ENCODE peak calls at places on chromosome 22, in nine cellular contexts. W is body of pancreas; Y is DND-41; Z is CD8-positive, alpha-beta T cell; Q is heart right ventricle; K is left ventricle myocardium inferior; T is A549; J is endodermal cell; P is spleen. C is an unnamed sample. For H3K4me1, the result is how much of the 10 kb centered on the place peaks cover.

GRCh38 chr22:43163241-43163795 is 12.0 kb downstream of the TSPO start:
- DNase-seq in W (no peak), Y (no peak), Z (no peak), Q (no peak), K (no peak), T (no peak), J (no peak), P (no peak), C (no peak)

GRCh38 chr22:18078329-18079041 is 695 bp downstream of the PEX26 start:
- DNase-seq in W (peak), Y (peak), Z (no peak), Q (no peak), K (no peak), T (peak), J (peak), P (peak), C (peak)

GRCh38 chr22:24833881-24834495 is 28.0 kb downstream of the SGSM1 start:
- DNase-seq in W (no peak), Y (no peak), Z (no peak), Q (no peak), K (no peak), T (no peak), J (no peak), P (peak), C (no peak)

GRCh38 chr22:20536590-20537324 is 29.3 kb downstream of the MED15 start:
- DNase-seq in W (no peak), Y (no peak), Z (no peak), Q (peak), K (peak), T (no peak), J (no peak), P (peak), C (peak)

GRCh38 chr22:38755155-38755910 is 465 bp downstream of the SUN2 start:
- DNase-seq in W (peak), Y (peak), Z (peak), Q (peak), K (peak), T (peak), J (peak), P (peak), C (peak)

GRCh38 chr22:40156001-40156516 is 21.7 kb upstream of the TNRC6B start:
- DNase-seq in W (peak), Y (no peak), Z (no peak), Q (no peak), K (no peak), T (peak), J (peak), P (no peak), C (no peak)

GRCh38 chr22:27331526-27332281 is 469.9 kb downstream of the MN1 start:
- DNase-seq in W (peak), Y (no peak), Z (no peak), Q (peak), K (peak), T (peak), J (peak), P (no peak), C (peak)

GRCh38 chr22:25942126-25942988 is 200.4 kb downstream of the MYO18B start:
- DNase-seq in W (no peak), Y (no peak), Z (no peak), Q (peak), K (no peak), T (no peak), J (no peak), P (no peak), C (peak)

GRCh38 chr22:17570851-17571631 is 7.7 kb downstream of the SLC25A18 start:
- DNase-seq in W (peak), Y (no peak), Z (no peak), Q (peak), K (peak), T (no peak), J (peak), P (peak), C (no peak)

GRCh38 chr22:38088723-38089473 is 4.9 kb upstream of the SLC16A8 start:
- DNase-seq in W (no peak), Y (no peak), Z (no peak), Q (no peak), K (peak), T (no peak), J (no peak), P (no peak), C (no peak)

GRCh38 chr22:24948356-24949202 is 2.1 kb upstream of the LHFPL7 start:
- DNase-seq in W (peak), Y (no peak), Z (no peak), Q (no peak), K (no peak), T (no peak), J (peak), P (no peak), C (no peak)

GRCh38 chr22:17237031-17237668 is 17.9 kb upstream of the ADA2 start:
- DNase-seq in W (no peak), Y (peak), Z (peak), Q (no peak), K (no peak), T (no peak), J (no peak), P (no peak), C (no peak)

GRCh38 chr22:42367980-42368378 is 64.2 kb downstream of the NFAM1 start:
- DNase-seq in W (peak), Y (no peak), Z (no peak), Q (no peak), K (peak), T (no peak), J (no peak), P (no peak), C (no peak)

GRCh38 chr22:20131593-20131855 is at the start of gene ZDHHC8:
- DNase-seq in W (peak), Y (peak), Z (peak), Q (no peak), K (peak), T (no peak), J (no peak), P (peak), C (peak)

GRCh38 chr22:37519268-37520195 is at the start of gene CARD10:
- DNase-seq in W (peak), Y (no peak), Z (no peak), Q (peak), K (peak), T (peak), J (peak), P (no peak), C (peak)

GRCh38 chr22:45878901-45879551 is 97.9 kb downstream of the WNT7B start:
- DNase-seq in W (no peak), Y (no peak), Z (no peak), Q (no peak), K (no peak), T (no peak), J (peak), P (peak), C (peak)

GRCh38 chr22:46096051-46096450 is 54.3 kb upstream of the PPARA start:
- DNase-seq in W (no peak), Y (no peak), Z (no peak), Q (no peak), K (no peak), T (no peak), J (no peak), P (no peak), C (no peak)

GRCh38 chr22:20315337-20316216 is 4.3 kb downstream of the DGCR6L start:
- DNase-seq in W (no peak), Y (no peak), Z (peak), Q (no peak), K (no peak), T (no peak), J (peak), P (peak), C (no peak)

GRCh38 chr22:49302150-49302460 is 525.6 kb downstream of the BRD1 start:
- DNase-seq in W (no peak), Y (no peak), Z (no peak), Q (no peak), K (no peak), T (no peak), J (no peak), P (no peak), C (no peak)

GRCh38 chr22:39898997-39899396 is 1.9 kb upstream of the GRAP2 start:
- DNase-seq in W (no peak), Y (no peak), Z (no peak), Q (no peak), K (no peak), T (no peak), J (no peak), P (no peak), C (no peak)

GRCh38 chr22:40819741-40820140 is 595 bp upstream of the SLC25A17 start:
- DNase-seq in W (no peak), Y (no peak), Z (no peak), Q (no peak), K (no peak), T (no peak), J (no peak), P (no peak), C (no peak)

GRCh38 chr22:37457093-37457893 is 28.9 kb downstream of the MFNG start:
- DNase-seq in W (peak), Y (peak), Z (peak), Q (peak), K (peak), T (peak), J (peak), P (peak), C (peak)

GRCh38 chr22:20062043-20062765 is 17.8 kb upstream of the DGCR8 start:
- DNase-seq in W (no peak), Y (no peak), Z (no peak), Q (no peak), K (no peak), T (no peak), J (no peak), P (no peak), C (no peak)

GRCh38 chr22:40951795-40952602 is 821 bp downstream of the RBX1 start:
- DNase-seq in W (no peak), Y (no peak), Z (no peak), Q (no peak), K (no peak), T (no peak), J (no peak), P (no peak), C (no peak)

GRCh38 chr22:48306284-48306683 is 1521.4 kb downstream of the BRD1 start:
- DNase-seq in W (no peak), Y (no peak), Z (peak), Q (no peak), K (no peak), T (no peak), J (no peak), P (no peak), C (no peak)

GRCh38 chr22:20432244-20432686 is 5.4 kb downstream of the SCARF2 start:
- DNase-seq in W (no peak), Y (no peak), Z (no peak), Q (no peak), K (no peak), T (no peak), J (no peak), P (peak), C (no peak)

GRCh38 chr22:49406047-49406650 is 421.5 kb downstream of the BRD1 start:
- DNase-seq in W (no peak), Y (no peak), Z (no peak), Q (no peak), K (no peak), T (no peak), J (no peak), P (no peak), C (no peak)

GRCh38 chr22:27612075-27612474 is 189.5 kb downstream of the MN1 start:
- DNase-seq in W (no peak), Y (no peak), Z (no peak), Q (no peak), K (no peak), T (no peak), J (no peak), P (peak), C (no peak)

GRCh38 chr22:17366830-17367229 is 2.4 kb upstream of the CECR2 start:
- DNase-seq in W (peak), Y (peak), Z (peak), Q (peak), K (peak), T (peak), J (peak), P (peak), C (peak)

GRCh38 chr22:23832226-23833016 is 6.4 kb downstream of the DERL3 start:
- DNase-seq in W (no peak), Y (no peak), Z (no peak), Q (no peak), K (no peak), T (no peak), J (no peak), P (peak), C (no peak)

DNA sequence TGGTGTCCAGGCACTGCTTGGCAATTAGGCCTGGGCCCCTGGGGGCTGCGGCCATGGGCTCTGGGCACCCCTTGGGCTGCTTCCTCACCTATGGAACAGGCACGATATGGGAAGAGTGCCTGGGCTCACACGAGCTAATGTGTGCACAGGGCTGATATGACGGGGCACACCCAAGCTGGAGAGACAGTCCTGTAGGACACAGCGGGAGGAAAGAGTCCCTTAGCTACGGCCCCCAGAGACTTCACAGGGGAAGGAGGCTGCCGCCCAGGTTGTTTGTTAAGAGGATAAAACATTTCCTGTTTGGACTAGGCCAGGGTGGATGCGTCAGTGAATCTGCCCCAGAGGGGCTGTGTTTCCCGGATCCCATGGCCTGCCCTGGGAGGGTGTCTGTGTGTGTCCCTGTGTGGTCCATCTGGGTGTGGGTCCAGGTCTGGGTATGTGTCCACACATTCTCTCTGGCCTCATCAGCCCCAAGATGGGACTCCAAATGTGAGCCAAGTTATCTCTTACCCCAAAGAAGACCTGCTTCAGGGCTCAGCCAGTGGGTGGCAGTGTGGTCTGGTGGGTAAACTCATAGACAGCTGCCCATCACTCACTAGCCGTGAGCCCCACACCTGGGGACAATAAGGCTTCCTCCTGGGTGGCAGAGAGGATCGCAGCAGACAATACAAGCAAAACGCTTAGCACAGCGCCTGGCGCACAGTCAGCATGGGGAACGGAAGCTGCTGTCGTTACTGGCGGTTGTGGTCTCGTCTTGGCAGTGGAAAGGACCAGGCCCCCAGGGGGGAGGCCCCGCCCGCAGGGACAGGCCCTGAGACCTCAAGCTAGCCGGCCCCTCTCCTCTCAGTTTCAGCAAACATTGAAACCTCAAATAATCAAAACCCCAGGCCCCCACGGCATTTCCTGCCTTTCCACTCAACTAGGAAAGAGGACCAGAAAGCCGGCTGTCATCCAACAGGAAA is 3.2 kb upstream of the EMID1 start:
- DNase-seq in W (peak), Y (peak), Z (peak), Q (peak), K (peak), T (peak), J (peak), P (peak), C (peak)
- H3K4me1 ChIP-seq in W (under half), Y (half or more), Z (under half), Q (under half), K (under half), T (under half), J (under half), P (half or more), C (under half)

DNA sequence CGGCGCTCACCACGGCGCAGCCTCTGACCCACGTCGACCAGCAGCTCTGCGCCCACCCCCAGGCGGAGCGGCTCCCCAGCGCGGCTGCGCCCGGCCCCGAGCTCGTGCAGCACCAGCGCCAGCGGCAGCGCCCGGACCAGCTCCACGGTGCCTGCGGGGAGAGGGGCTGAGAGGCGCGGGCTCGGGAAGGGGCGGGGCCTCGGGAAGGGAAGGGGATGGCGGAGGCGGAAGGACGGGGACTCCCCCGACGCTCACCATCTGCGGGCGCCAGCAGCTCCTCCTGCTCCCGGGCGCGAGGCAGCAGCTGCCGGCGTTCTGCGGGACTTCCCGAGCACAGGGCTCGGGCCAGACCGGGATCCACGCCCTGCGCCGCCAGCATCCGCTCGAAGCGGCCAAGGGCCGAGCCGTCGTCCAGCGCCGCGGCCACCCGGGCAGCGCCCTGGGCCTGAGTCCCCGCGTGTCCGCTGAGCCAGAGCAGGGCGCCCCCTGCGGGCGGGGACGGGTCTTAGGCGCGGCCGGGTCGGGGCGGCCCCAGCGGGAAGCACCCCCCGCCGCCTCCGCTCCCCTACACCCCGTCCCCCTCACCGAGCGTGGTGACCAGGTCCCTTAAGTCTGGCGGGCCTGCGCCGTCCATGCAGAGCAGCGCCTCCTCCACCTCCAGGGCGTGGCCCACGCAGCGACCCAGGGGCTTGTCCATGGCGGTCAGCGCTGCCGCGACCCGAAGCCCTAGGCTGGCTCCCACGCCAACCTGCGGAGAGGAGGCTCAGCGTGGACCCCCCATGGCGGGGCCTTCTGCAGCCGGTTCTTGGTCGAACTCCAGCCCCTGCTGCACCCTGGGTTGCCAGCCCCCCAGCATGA is 822 bp upstream of the SCO2 start:
- DNase-seq in W (peak), Y (peak), Z (peak), Q (peak), K (peak), T (peak), J (peak), P (peak), C (peak)
- H3K4me3 ChIP-seq in W (peak), Y (peak), Z (peak), Q (peak), K (peak), T (peak), J (peak), P (peak), C (peak)

GRCh38 chr22:22684605-22685561 is 40.5 kb downstream of the GGTLC2 start:
- DNase-seq in W (peak), Y (peak), Z (no peak), Q (no peak), K (no peak), T (no peak), J (peak), P (peak), C (peak)
- TF ChIP-seq CTCF in W (peak), Y (peak), Z (no peak), Q (peak), K (peak), T (peak), J (peak), P (peak), C (peak)

GRCh38 chr22:33300165-33300564 is 242.0 kb upstream of the SYN3 start:
- DNase-seq in W (no peak), Y (no peak), Z (no peak), Q (peak), K (peak), T (no peak), J (no peak), P (peak), C (no peak)
- H3K4me1 ChIP-seq in W (under half), Y (under half), Z (under half), Q (under half), K (under half), T (under half), J (under half), P (under half), C (under half)

DNA sequence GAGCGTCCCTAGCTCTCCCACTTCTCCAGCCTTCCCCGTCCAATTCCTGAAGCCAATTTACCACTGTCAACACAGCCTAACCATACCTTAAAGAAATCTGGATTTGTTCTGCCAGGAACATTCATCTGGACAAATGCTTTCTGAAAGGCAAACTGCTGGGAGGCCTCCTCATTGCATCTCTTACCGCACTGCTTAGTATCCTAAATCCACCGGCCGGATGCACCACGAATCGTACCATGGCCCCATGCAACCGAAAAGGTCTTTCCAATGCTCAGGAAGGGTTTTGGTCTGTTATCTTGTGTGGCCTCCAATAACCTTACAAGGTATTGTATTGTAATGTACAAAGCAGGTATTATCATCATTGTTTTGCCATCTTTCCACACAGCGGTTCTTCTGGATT is 57.6 kb downstream of the MYH9 start:
- DNase-seq in W (no peak), Y (no peak), Z (no peak), Q (no peak), K (no peak), T (no peak), J (no peak), P (no peak), C (no peak)
- H3K4me3 ChIP-seq in W (no peak), Y (no peak), Z (peak), Q (peak), K (peak), T (no peak), J (peak), P (peak), C (no peak)

DNA sequence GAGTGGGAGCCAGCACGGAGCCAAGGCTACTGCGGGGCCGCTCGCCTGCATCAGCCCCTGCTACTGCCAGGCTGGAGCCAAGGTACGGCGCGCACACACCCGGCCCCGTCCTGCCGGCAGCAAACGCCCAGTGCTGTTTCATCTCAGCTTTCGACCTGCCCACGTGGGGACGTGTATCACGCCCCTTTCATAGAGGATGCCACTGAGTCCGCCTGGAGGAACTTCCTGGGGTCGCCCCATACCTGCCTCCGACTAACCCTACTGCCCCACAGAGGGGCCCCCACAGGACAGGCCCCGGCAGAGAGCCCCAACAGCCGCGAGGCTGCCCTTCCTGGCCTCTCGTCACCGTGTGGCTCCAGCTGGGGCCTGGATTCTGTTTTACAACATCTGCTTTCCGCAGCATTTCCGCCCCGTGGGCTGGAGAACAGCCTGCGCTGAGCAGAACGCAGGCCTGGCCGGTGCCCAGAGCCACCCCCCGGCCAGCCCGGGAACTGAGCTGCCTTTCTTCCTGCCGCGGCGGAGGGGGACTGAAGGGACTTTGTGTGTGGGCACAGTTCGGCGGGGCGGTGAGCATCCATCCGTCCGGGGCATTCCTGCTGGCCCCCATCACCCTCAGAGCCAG is 22.9 kb upstream of the ARHGAP8 start:
- DNase-seq in W (no peak), Y (no peak), Z (no peak), Q (peak), K (peak), T (no peak), J (no peak), P (peak), C (peak)
- TF ChIP-seq CTCF in W (no peak), Y (no peak), Z (no peak), Q (peak), K (peak), T (no peak), J (no peak), P (peak), C (peak)

C was measured in BE2C.